ENCODE peak calls at places on chromosomes 2 and 18, in five cellular contexts. Y, Q, U, R and W are unnamed samples.

GRCh38 chr2:224971214-224971613 is 71.1 kb downstream of the DOCK10 start:
- ATAC-seq in Q (peak), R (peak), Y (peak), U (no peak), W (peak)

GRCh38 chr2:163753721-163754120 is 17.9 kb upstream of the FIGN start:
- ATAC-seq in Q (no peak), U (no peak), R (no peak), Y (no peak), W (no peak)

GRCh38 chr2:138779451-138780440 is at the start of gene NXPH2:
- ATAC-seq in Y (peak), U (no peak), Q (no peak), R (no peak), W (no peak)

GRCh38 chr2:157475722-157476390 is 32.0 kb upstream of the CYTIP start:
- ATAC-seq in R (no peak), Y (no peak), U (no peak), Q (no peak), W (no peak)

GRCh38 chr2:118672055-118672454 is 175.4 kb downstream of the EN1 start:
- ATAC-seq in U (no peak), Y (no peak), Q (no peak), R (no peak), W (no peak)

GRCh38 chr18:50439460-50440015 is 64.7 kb downstream of the SKA1 start:
- ATAC-seq in Q (no peak), R (no peak), U (no peak), Y (no peak), W (no peak)

GRCh38 chr2:191932261-191932660 is 85.4 kb upstream of the CAVIN2 start:
- ATAC-seq in Y (no peak), Q (no peak), R (no peak), U (no peak), W (no peak)

GRCh38 chr2:43541165-43541564 is 54.7 kb downstream of the THADA start:
- ATAC-seq in Q (no peak), Y (no peak), U (no peak), R (no peak), W (peak)

GRCh38 chr2:60710707-60711106 is 45.4 kb upstream of the PAPOLG start:
- ATAC-seq in Q (no peak), Y (peak), R (no peak), U (peak), W (no peak)

GRCh38 chr2:61878756-61879155 is 9.7 kb downstream of the CCT4 start:
- ATAC-seq in Q (no peak), R (no peak), U (no peak), Y (no peak), W (no peak)